ENCODE peak calls at places on chromosomes 4 and X, in five cellular contexts. F is mammary epithelial cell, G is GM23338, M is IMR-90, W is left lung. T is an unnamed sample.

GRCh38 chr4:38237139-38237538 is 276.9 kb downstream of the PTTG2 start:
- DNase-seq in F (peak; percentile 90), G (peak; percentile 3), M (peak; percentile 55), W (no peak), T (no peak)

GRCh38 chrX:13821740-13822139 is 4.8 kb upstream of the GPM6B start:
- DNase-seq in F (peak; percentile 37), G (no peak), M (no peak), W (no peak), T (no peak)

GRCh38 chr4:20248155-20248558 is 3.5 kb upstream of the SLIT2 start:
- DNase-seq in F (no peak), G (peak; percentile 71), M (peak; percentile 83), W (no peak), T (no peak)

GRCh38 chrX:63250253-63250868 is 100.8 kb downstream of the SPIN4 start:
- DNase-seq in F (peak; percentile 65), G (peak; percentile 81), M (peak; percentile 85), W (no peak), T (no peak)

GRCh38 chr4:108917255-108917654 is 154.4 kb upstream of the ETNPPL start:
- DNase-seq in F (no peak), G (peak; percentile 35), M (no peak), W (no peak), T (no peak)

GRCh38 chr4:169922632-169923276 is 103.4 kb downstream of the MFAP3L start:
- DNase-seq in F (peak; percentile 48), G (no peak), M (no peak), W (no peak), T (no peak)

GRCh38 chr4:173489514-173489913 is 40.5 kb downstream of the HAND2 start:
- DNase-seq in F (no peak), G (no peak), M (peak; percentile 86), W (no peak), T (no peak)

GRCh38 chrX:133608406-133608805 is 193.1 kb upstream of the GPC4 start:
- DNase-seq in F (peak; percentile 31), G (no peak), M (peak; percentile 2), W (no peak), T (no peak)

GRCh38 chrX:21770631-21771321 is 12.9 kb upstream of the SMPX start:
- DNase-seq in F (no peak), G (peak; percentile 13), M (no peak), W (no peak), T (no peak)

GRCh38 chr4:153001626-153002025 is 65.5 kb downstream of the FHDC1 start:
- DNase-seq in F (no peak), G (no peak), M (no peak), W (no peak), T (no peak)

GRCh38 chr4:102554482-102554881 is 53.3 kb downstream of the NFKB1 start:
- DNase-seq in F (no peak), G (no peak), M (peak; percentile 92), W (no peak), T (no peak)

GRCh38 chrX:15594371-15594770 is 6.4 kb downstream of the ACE2 start:
- DNase-seq in F (no peak), G (no peak), M (no peak), W (no peak), T (no peak)
- TF ChIP-seq CTCF in F (peak; percentile 43), G (peak; percentile 45), M (peak; percentile 8), W (no peak), T (no peak)

DNA sequence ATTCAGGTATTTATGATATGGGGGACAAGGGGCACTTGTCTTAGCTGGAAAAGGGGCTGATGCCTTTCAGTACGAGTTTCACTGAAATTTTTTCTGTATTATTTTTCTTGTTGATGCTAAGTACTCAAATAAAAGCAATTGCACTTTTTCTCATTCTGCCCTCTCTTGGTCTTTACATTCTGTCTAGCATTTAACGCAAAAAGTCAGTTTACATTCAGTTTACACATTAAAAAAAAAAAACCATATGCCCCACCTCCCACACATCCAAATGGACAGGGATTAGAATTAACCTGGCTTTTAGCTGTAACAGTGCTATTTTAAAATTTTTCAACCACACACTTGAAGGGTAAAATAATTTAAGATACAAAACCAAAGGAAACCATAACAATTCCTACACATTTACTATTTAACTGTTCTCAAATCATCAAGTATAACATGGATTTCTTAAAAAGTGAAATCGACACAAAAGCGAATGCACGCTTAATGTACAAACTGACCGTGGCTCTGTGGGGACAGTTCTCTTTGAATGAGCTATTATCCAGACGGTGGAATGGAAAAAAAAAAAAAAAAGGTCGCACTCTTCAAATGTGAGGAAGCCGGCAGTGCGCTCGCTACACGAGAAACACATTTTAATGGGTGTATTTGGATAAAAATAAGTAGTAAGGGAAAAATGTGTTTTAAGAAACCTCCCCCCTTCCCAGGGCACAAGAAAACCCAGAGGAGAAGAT is 1.4 kb downstream of the AMMECR1 start:
- DNase-seq in F (no peak), G (no peak), M (no peak), W (no peak), T (no peak)
- H3K4me1 ChIP-seq in F (no peaks in the 10 kb centered on the region), G (peaks cover 61% of the 10 kb centered on the region), M (no peaks in the 10 kb centered on the region), W (no peaks in the 10 kb centered on the region), T (peaks cover 32% of the 10 kb centered on the region)

DNA sequence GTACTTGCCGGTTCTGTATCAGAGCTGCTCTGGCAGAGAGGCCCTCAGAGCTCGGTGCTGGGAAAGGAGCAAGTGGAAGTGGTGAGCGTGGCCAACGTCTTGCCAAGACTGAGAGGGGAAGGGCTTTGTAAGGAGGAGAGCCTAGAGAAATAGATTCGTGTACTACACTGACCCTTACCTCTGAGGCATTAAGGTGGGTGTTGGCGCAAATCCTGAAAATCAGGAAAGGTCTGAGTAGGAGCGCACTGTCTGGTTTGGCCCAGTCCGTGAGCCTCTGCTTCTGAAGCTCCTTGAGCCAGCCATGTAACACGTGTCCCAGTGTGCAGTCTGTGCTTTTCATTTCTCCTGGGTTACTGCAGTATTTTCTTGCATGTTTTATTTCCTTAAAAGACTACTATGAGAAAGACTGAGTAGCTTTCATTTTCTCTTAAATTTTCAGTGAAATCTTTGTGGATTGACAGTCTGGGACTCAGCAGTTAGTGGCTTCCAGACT is 140.5 kb downstream of the SOWAHB start:
- DNase-seq in F (no peak), G (no peak), M (no peak), W (no peak), T (no peak)
- H3K36me3 ChIP-seq in F (peaks cover 23% of the 10 kb centered on the region), G (peaks cover 40% of the 10 kb centered on the region), M (peaks cover 36% of the 10 kb centered on the region), W (no peaks in the 10 kb centered on the region), T (no peaks in the 10 kb centered on the region)

DNA sequence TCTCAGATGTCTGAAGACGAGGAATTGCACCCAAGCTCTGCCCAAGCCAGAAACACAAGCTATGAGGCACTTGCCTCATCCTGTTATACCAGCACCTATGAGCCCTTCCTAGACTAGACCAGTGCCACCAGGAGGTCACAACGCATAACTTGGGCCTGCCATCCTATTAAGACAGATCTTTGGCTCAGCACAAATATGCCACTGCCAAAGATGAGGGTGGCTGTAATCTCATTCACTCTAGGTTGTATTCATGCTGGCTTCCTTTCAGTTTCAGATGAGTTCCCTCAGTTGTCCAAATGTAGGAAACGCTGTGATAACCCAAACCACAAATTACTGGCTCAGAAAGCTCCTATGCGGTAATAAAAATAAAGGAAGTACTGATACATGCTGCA is 76.5 kb upstream of the CITED1 start:
- DNase-seq in F (no peak), G (no peak), M (no peak), W (no peak), T (no peak)
- TF ChIP-seq CTCF in F (no peak), G (no peak), M (no peak), W (no peak), T (no peak)

GRCh38 chr4:2812600-2812932 is 19.7 kb downstream of the SH3BP2 start:
- DNase-seq in F (no peak), G (no peak), M (no peak), W (no peak), T (no peak)
- H3K4me1 ChIP-seq in F (peaks cover 2% of the 10 kb centered on the region), G (peaks cover 7% of the 10 kb centered on the region), M (peaks cover 20% of the 10 kb centered on the region), W (peaks cover 23% of the 10 kb centered on the region), T (peaks cover 52% of the 10 kb centered on the region)

DNA sequence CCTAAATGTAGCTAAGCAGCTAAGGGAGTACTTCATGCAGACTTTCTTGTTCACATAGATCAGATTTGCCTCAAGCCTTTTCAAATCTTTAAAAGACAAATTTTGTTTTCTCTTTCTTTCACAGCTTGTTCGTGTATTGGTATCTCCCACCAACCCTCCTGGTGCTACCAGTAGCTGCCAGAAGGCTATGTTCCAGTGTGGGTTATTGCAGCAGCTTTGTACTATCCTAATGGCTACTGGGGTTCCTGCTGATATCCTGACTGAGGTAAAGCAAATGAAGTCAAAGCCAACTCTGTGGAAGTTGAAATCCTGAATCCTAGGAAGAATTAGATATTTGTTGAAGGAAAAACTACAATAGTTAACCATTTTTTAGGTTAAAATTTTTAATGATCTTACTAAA is 62.6 kb downstream of the USO1 start:
- DNase-seq in F (no peak), G (no peak), M (no peak), W (no peak), T (no peak)
- H3K36me3 ChIP-seq in F (peaks cover 20% of the 10 kb centered on the region), G (peaks cover 74% of the 10 kb centered on the region), M (peaks cover 32% of the 10 kb centered on the region), W (no peaks in the 10 kb centered on the region), T (peaks cover 13% of the 10 kb centered on the region)

T was measured in CD8-positive, alpha-beta T cell.